ENCODE peak calls at places on chromosomes 2 and 18, in five cellular contexts. H is DND-41, K is OCI-LY7, U is fibroblast of lung, G is GM23338. T is an unnamed sample.

GRCh38 chr2:7403092-7403775 is 486.0 kb downstream of the RNF144A start:
- DNase-seq in U (no peak), G (no peak), K (no peak), H (peak; percentile 41), T (no peak)

GRCh38 chr2:197269173-197269572 is 41.4 kb downstream of the ANKRD44 start:
- DNase-seq in K (no peak), H (no peak), G (no peak), U (peak; percentile 67), T (no peak)

GRCh38 chr18:68429809-68430208 is 285.1 kb downstream of the TMX3 start:
- DNase-seq in H (no peak), K (no peak), G (no peak), U (peak; percentile 40), T (peak; percentile 62)

GRCh38 chr18:63924551-63924950 is 16.8 kb downstream of the SERPINB10 start:
- DNase-seq in G (no peak), H (no peak), K (no peak), U (peak; percentile 19), T (no peak)

GRCh38 chr2:112762276-112762675 is 2.1 kb downstream of the CKAP2L start:
- DNase-seq in U (no peak), H (no peak), G (no peak), K (no peak), T (no peak)

GRCh38 chr2:37052600-37053332 is 31.4 kb downstream of the HEATR5B start:
- DNase-seq in H (no peak), G (no peak), K (no peak), U (no peak), T (no peak)

GRCh38 chr18:51235011-51235789 is 37.7 kb upstream of the MEX3C start:
- DNase-seq in G (no peak), H (no peak), K (no peak), U (peak; percentile 19), T (peak; percentile 3)

GRCh38 chr18:23186781-23187180 is 51.5 kb downstream of the CABLES1 start:
- DNase-seq in K (no peak), U (no peak), G (no peak), H (no peak), T (no peak)

GRCh38 chr2:237686659-237687136 is 59.3 kb downstream of the LRRFIP1 start:
- DNase-seq in U (peak; percentile 53), K (no peak), G (peak; percentile 56), H (no peak), T (no peak)

GRCh38 chr2:77054938-77055337 is 467.2 kb downstream of the LRRTM4 start:
- DNase-seq in H (no peak), G (peak; percentile 68), U (no peak), K (no peak), T (no peak)

GRCh38 chr2:69594341-69594740 is 49.2 kb downstream of the AAK1 start:
- DNase-seq in H (no peak), K (no peak), U (peak; percentile 61), G (no peak), T (no peak)

GRCh38 chr2:183248866-183249567 is 124.8 kb downstream of the NUP35 start:
- DNase-seq in G (peak; percentile 67), K (peak; percentile 33), H (no peak), U (peak; percentile 16), T (peak; percentile 69)

GRCh38 chr2:95328386-95329125 is 31.4 kb downstream of the KCNIP3 start:
- DNase-seq in G (no peak), H (no peak), U (peak; percentile 56), K (no peak), T (no peak)

GRCh38 chr18:58205780-58206160 is 161.7 kb downstream of the NEDD4L start:
- DNase-seq in U (no peak), H (no peak), G (no peak), K (no peak), T (no peak)

GRCh38 chr2:144127693-144128092 is 392.2 kb downstream of the ZEB2 start:
- DNase-seq in H (no peak), G (no peak), K (no peak), U (no peak), T (no peak)

GRCh38 chr2:10448208-10448645 is at the start of gene ODC1:
- DNase-seq in H (peak; percentile 98), G (peak; percentile 79), U (peak; percentile 86), K (peak; percentile 94), T (peak; percentile 97)

GRCh38 chr2:128367601-128368359 is 49.1 kb upstream of the HS6ST1 start:
- DNase-seq in H (no peak), G (no peak), U (no peak), K (no peak), T (no peak)

GRCh38 chr2:20666364-20667150 is at the start of gene GDF7:
- DNase-seq in K (no peak), U (no peak), G (peak; percentile 74), H (no peak), T (no peak)

GRCh38 chr2:46305177-46305576 is 8.0 kb downstream of the EPAS1 start:
- DNase-seq in U (no peak), H (no peak), K (no peak), G (no peak), T (no peak)

GRCh38 chr18:24735504-24736243 is 275.2 kb downstream of the HRH4 start:
- DNase-seq in G (no peak), U (no peak), K (no peak), H (no peak), T (no peak)

GRCh38 chr18:24731981-24732380 is 271.5 kb downstream of the HRH4 start:
- DNase-seq in K (no peak), H (no peak), G (peak; percentile 26), U (peak; percentile 4), T (peak; percentile 49)

GRCh38 chr18:24736686-24737085 is 276.2 kb downstream of the HRH4 start:
- DNase-seq in H (no peak), U (no peak), G (no peak), K (no peak), T (no peak)

GRCh38 chr18:24731158-24731557 is 270.7 kb downstream of the HRH4 start:
- DNase-seq in U (no peak), K (no peak), H (no peak), G (no peak), T (no peak)

GRCh38 chr18:24734058-24734457 is 273.6 kb downstream of the HRH4 start:
- DNase-seq in H (no peak), G (peak; percentile 58), K (peak; percentile 27), U (no peak), T (peak; percentile 47)
- TF ChIP-seq CTCF in H (peak; percentile 37), G (peak; percentile 71), K (peak; percentile 52), U (peak; percentile 14), T (peak; percentile 60)

GRCh38 chr2:181444654-181445053 is 12.5 kb upstream of the ITGA4 start:
- DNase-seq in G (no peak), U (no peak), H (no peak), K (no peak), T (no peak)

DNA sequence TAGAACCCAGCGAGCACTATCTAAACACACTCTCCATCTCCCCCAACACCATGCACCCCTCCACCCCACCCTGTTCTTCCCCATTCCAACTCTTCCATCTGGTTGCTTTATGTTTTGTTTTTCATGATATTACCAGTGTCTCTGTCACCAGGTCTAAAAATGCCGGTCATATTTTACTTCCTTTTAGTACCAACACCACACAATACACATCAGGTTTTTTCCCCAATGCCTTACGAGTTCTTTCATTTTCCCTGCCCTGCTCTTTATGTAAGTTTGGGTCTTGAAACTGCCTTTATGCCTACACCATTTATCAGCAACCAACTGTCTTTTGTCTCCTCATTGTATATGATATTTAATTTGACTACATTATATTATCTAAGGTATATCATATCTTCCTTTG is 10.1 kb upstream of the ITGA4 start:
- DNase-seq in U (no peak), K (no peak), H (no peak), G (no peak), T (no peak)
- H2AFZ ChIP-seq in U (no peak overlapping the region), K (peak overlapping the region; percentile 36), H (peak overlapping the region; percentile 3), G (no peak overlapping the region), T (no peak overlapping the region)

GRCh38 chr2:241770185-241770935 is 6.3 kb upstream of the GAL3ST2 start:
- DNase-seq in H (peak; percentile 3), G (no peak), K (no peak), U (no peak), T (no peak)
- TF ChIP-seq CTCF in H (no peak), G (no peak), K (no peak), U (no peak), T (no peak)

DNA sequence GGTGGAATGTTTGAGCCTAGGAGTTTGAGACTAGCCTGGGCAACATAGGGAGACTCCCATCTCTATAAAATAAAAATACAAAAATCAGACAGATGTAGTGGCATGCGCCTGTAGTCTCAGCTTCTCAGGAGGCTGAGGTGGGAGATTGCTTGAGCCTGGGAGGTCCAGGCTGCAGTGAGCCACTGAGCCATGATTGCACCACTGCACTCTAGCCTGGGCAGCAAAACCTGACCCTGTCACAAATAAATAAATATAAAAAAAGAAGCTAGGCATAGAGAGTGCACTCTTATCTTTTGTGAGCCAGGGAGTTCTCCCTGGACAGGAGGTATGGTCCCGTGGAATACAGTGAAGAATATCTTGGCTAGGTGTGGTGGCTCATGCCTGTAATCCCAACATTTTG is 11.0 kb upstream of the KYNU start:
- DNase-seq in G (no peak), K (no peak), H (no peak), U (no peak), T (no peak)
- H2AFZ ChIP-seq in G (peak overlapping the region; percentile 69), K (peak overlapping the region; percentile 84), H (no peak overlapping the region), U (no peak overlapping the region), T (no peak overlapping the region)

GRCh38 chr2:205904873-205905272 is 181.1 kb downstream of the INO80D start:
- DNase-seq in U (no peak), K (no peak), H (no peak), G (no peak), T (no peak)

GRCh38 chr2:205906419-205906818 is 179.6 kb downstream of the INO80D start:
- DNase-seq in G (no peak), H (no peak), U (no peak), K (no peak), T (no peak)

GRCh38 chr2:205902041-205902898 is 183.7 kb downstream of the INO80D start:
- DNase-seq in U (peak; percentile 26), H (no peak), G (no peak), K (no peak), T (peak; percentile 8)

GRCh38 chr2:205902899-205903236 is 183.1 kb downstream of the INO80D start:
- DNase-seq in H (no peak), U (no peak), K (no peak), G (no peak), T (no peak)

DNA sequence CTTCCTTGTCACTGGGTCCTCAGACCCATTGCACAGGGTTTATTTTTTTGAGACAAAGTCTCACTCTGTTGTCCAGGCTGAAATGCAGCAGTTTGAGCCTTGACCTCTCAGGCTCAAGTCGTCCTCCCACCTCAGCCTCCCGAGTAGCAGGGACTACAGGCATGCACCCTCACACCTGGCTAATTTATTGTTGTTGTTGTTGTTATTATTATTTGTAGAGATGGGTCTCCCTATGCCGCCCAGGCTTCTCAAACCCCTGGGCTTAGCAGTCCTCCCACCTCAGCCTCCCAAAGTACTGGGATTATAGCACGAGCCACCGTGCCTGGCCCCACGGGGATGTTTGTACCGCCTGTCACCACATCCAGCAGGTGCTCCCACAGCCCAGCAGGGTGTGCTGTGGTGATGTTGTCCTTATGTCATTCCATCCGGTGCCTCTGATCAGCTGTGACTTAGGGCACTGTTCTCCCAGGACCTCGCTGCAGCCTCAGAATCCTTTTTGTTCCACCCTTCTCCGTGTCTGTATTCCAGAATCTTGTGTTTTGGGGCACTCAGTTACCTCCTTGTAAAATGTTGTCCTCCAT is 182.3 kb downstream of the INO80D start:
- DNase-seq in G (peak; percentile 79), K (peak; percentile 39), U (no peak), H (peak; percentile 19), T (peak; percentile 56)
- TF ChIP-seq CTCF in G (peak; percentile 86), K (peak; percentile 63), U (peak; percentile 22), H (peak; percentile 58), T (peak; percentile 64)